ENCODE peak calls at places on chromosomes 6 and 20, in nine cellular contexts. One of them, this sample, is unnamed.

GRCh38 chr6:112330071-112330876 is 16.9 kb upstream of the RFPL4B start:
- DNase-seq in mammary epithelial cell: peak; percentile 62
- DNase-seq in transverse colon: no peak
- DNase-seq in fibroblast of lung: peak; percentile 60
- DNase-seq in GM12878: no peak
- DNase-seq in CD8-positive, alpha-beta T cell: no peak
- DNase-seq in brain microvascular endothelial cell: no peak
- DNase-seq in kidney epithelial cell: no peak
- DNase-seq in body of pancreas: no peak
- DNase-seq in this sample: peak; percentile 91

GRCh38 chr20:51062065-51062464 is 39.2 kb upstream of the KCNG1 start:
- DNase-seq in mammary epithelial cell: no peak
- DNase-seq in transverse colon: no peak
- DNase-seq in fibroblast of lung: peak; percentile 21
- DNase-seq in GM12878: no peak
- DNase-seq in CD8-positive, alpha-beta T cell: no peak
- DNase-seq in brain microvascular endothelial cell: peak; percentile 21
- DNase-seq in kidney epithelial cell: no peak
- DNase-seq in body of pancreas: no peak
- DNase-seq in this sample: no peak

GRCh38 chr6:47414517-47415167 is 62.9 kb upstream of the CD2AP start:
- DNase-seq in mammary epithelial cell: peak; percentile 50
- DNase-seq in transverse colon: no peak
- DNase-seq in fibroblast of lung: peak; percentile 64
- DNase-seq in GM12878: peak; percentile 47
- DNase-seq in CD8-positive, alpha-beta T cell: peak; percentile 1
- DNase-seq in brain microvascular endothelial cell: peak; percentile 24
- DNase-seq in kidney epithelial cell: no peak
- DNase-seq in body of pancreas: peak; percentile 41
- DNase-seq in this sample: peak; percentile 23

GRCh38 chr6:36938536-36938935 is 16.0 kb upstream of the PI16 start:
- DNase-seq in mammary epithelial cell: peak; percentile 60
- DNase-seq in transverse colon: no peak
- DNase-seq in fibroblast of lung: peak; percentile 79
- DNase-seq in GM12878: no peak
- DNase-seq in CD8-positive, alpha-beta T cell: no peak
- DNase-seq in brain microvascular endothelial cell: peak; percentile 98
- DNase-seq in kidney epithelial cell: no peak
- DNase-seq in body of pancreas: no peak
- DNase-seq in this sample: peak; percentile 86

GRCh38 chr20:62925420-62926228 is 681 bp downstream of the DIDO1 start:
- DNase-seq in mammary epithelial cell: peak; percentile 41
- DNase-seq in transverse colon: peak; percentile 54
- DNase-seq in fibroblast of lung: peak; percentile 33
- DNase-seq in GM12878: no peak
- DNase-seq in CD8-positive, alpha-beta T cell: peak; percentile 30
- DNase-seq in brain microvascular endothelial cell: no peak
- DNase-seq in kidney epithelial cell: no peak
- DNase-seq in body of pancreas: peak; percentile 37
- DNase-seq in this sample: peak; percentile 25

GRCh38 chr20:25216199-25216945 is 20.9 kb downstream of the ENTPD6 start:
- DNase-seq in mammary epithelial cell: no peak
- DNase-seq in transverse colon: no peak
- DNase-seq in fibroblast of lung: no peak
- DNase-seq in GM12878: no peak
- DNase-seq in CD8-positive, alpha-beta T cell: no peak
- DNase-seq in brain microvascular endothelial cell: no peak
- DNase-seq in kidney epithelial cell: no peak
- DNase-seq in body of pancreas: no peak
- DNase-seq in this sample: no peak

GRCh38 chr6:56491606-56492328 is 150.9 kb downstream of the DST start:
- DNase-seq in mammary epithelial cell: peak; percentile 9
- DNase-seq in transverse colon: no peak
- DNase-seq in fibroblast of lung: peak; percentile 34
- DNase-seq in GM12878: no peak
- DNase-seq in CD8-positive, alpha-beta T cell: no peak
- DNase-seq in brain microvascular endothelial cell: peak; percentile 54
- DNase-seq in kidney epithelial cell: no peak
- DNase-seq in body of pancreas: peak; percentile 20
- DNase-seq in this sample: peak; percentile 7

GRCh38 chr6:154314084-154314483 is 42.5 kb downstream of the IPCEF1 start:
- DNase-seq in mammary epithelial cell: no peak
- DNase-seq in transverse colon: no peak
- DNase-seq in fibroblast of lung: no peak
- DNase-seq in GM12878: no peak
- DNase-seq in CD8-positive, alpha-beta T cell: no peak
- DNase-seq in brain microvascular endothelial cell: no peak
- DNase-seq in kidney epithelial cell: no peak
- DNase-seq in body of pancreas: no peak
- DNase-seq in this sample: no peak

GRCh38 chr6:85460154-85460950 is 10.5 kb downstream of the NT5E start:
- DNase-seq in mammary epithelial cell: no peak
- DNase-seq in transverse colon: no peak
- DNase-seq in fibroblast of lung: no peak
- DNase-seq in GM12878: no peak
- DNase-seq in CD8-positive, alpha-beta T cell: no peak
- DNase-seq in brain microvascular endothelial cell: no peak
- DNase-seq in kidney epithelial cell: no peak
- DNase-seq in body of pancreas: no peak
- DNase-seq in this sample: no peak

GRCh38 chr6:164097557-164098398 is 683.3 kb downstream of the QKI start:
- DNase-seq in mammary epithelial cell: no peak
- DNase-seq in transverse colon: no peak
- DNase-seq in fibroblast of lung: peak; percentile 90
- DNase-seq in GM12878: no peak
- DNase-seq in CD8-positive, alpha-beta T cell: no peak
- DNase-seq in brain microvascular endothelial cell: peak; percentile 47
- DNase-seq in kidney epithelial cell: no peak
- DNase-seq in body of pancreas: no peak
- DNase-seq in this sample: peak; percentile 19

GRCh38 chr6:91164105-91164504 is 577.2 kb upstream of the MAP3K7 start:
- DNase-seq in mammary epithelial cell: no peak
- DNase-seq in transverse colon: no peak
- DNase-seq in fibroblast of lung: no peak
- DNase-seq in GM12878: no peak
- DNase-seq in CD8-positive, alpha-beta T cell: no peak
- DNase-seq in brain microvascular endothelial cell: no peak
- DNase-seq in kidney epithelial cell: no peak
- DNase-seq in body of pancreas: no peak
- DNase-seq in this sample: no peak

GRCh38 chr6:147578159-147578558 is 69.7 kb downstream of the SAMD5 start:
- DNase-seq in mammary epithelial cell: peak; percentile 49
- DNase-seq in transverse colon: no peak
- DNase-seq in fibroblast of lung: no peak
- DNase-seq in GM12878: no peak
- DNase-seq in CD8-positive, alpha-beta T cell: no peak
- DNase-seq in brain microvascular endothelial cell: no peak
- DNase-seq in kidney epithelial cell: no peak
- DNase-seq in body of pancreas: no peak
- DNase-seq in this sample: peak; percentile 66

GRCh38 chr6:116277124-116277523 is 2.6 kb downstream of the TSPYL1 start:
- DNase-seq in mammary epithelial cell: no peak
- DNase-seq in transverse colon: no peak
- DNase-seq in fibroblast of lung: no peak
- DNase-seq in GM12878: no peak
- DNase-seq in CD8-positive, alpha-beta T cell: no peak
- DNase-seq in brain microvascular endothelial cell: no peak
- DNase-seq in kidney epithelial cell: no peak
- DNase-seq in body of pancreas: no peak
- DNase-seq in this sample: no peak

DNA sequence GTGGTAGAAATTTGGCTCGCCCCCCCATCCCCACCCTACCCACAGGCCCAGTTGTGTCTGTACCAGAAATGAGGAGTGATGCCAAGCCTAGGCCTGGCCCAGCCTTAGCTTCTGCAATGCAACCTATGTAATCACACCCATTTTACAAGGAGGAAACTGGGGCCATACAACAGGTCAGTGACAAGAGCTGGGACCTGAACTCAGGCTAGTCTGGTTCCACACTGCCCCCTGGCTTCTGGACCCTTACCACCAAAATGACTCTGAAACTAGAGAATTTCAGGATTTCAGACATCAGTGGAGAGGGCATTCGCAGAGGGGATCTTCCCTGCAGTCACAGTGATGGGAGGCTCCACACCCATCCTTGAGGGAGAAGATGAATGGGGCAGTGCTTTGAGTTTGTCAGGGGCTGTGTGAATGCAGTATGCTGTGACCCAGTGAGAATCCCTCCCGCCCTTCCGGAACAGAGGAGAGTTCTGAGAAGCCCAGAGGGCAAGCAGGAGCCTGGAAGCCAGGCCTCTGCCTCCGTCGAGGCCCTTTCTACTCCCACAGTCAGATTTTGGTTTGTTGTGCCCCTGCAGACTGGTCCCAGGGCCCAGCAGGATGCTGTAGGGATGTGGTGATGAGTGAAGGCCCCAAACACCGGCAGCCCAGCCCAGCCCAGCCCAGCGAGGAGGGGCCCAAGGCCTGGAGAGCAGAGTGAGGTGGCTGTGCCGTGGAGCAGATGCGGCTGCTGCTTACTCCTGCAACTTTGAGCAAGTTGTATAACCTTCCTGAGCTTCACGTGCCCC is 48.1 kb upstream of the MYL9 start:
- DNase-seq in mammary epithelial cell: no peak
- DNase-seq in transverse colon: peak; percentile 26
- DNase-seq in fibroblast of lung: no peak
- DNase-seq in GM12878: no peak
- DNase-seq in CD8-positive, alpha-beta T cell: no peak
- DNase-seq in brain microvascular endothelial cell: no peak
- DNase-seq in kidney epithelial cell: no peak
- DNase-seq in body of pancreas: peak; percentile 50
- DNase-seq in this sample: no peak
- H3K4me3 ChIP-seq in mammary epithelial cell: no peak overlapping the region
- H3K4me3 ChIP-seq in transverse colon: no peak overlapping the region
- H3K4me3 ChIP-seq in fibroblast of lung: no peak overlapping the region
- H3K4me3 ChIP-seq in GM12878: no peak overlapping the region
- H3K4me3 ChIP-seq in CD8-positive, alpha-beta T cell: no peak overlapping the region
- H3K4me3 ChIP-seq in brain microvascular endothelial cell: no peak overlapping the region
- H3K4me3 ChIP-seq in kidney epithelial cell: no peak overlapping the region
- H3K4me3 ChIP-seq in body of pancreas: no peak overlapping the region
- H3K4me3 ChIP-seq in this sample: no peak overlapping the region

GRCh38 chr20:57107208-57107607 is 159.2 kb downstream of the BMP7 start:
- DNase-seq in mammary epithelial cell: no peak
- DNase-seq in transverse colon: no peak
- DNase-seq in fibroblast of lung: no peak
- DNase-seq in GM12878: no peak
- DNase-seq in CD8-positive, alpha-beta T cell: no peak
- DNase-seq in brain microvascular endothelial cell: no peak
- DNase-seq in kidney epithelial cell: no peak
- DNase-seq in body of pancreas: no peak
- DNase-seq in this sample: no peak

GRCh38 chr20:57108742-57109141 is 157.7 kb downstream of the BMP7 start:
- DNase-seq in mammary epithelial cell: no peak
- DNase-seq in transverse colon: no peak
- DNase-seq in fibroblast of lung: no peak
- DNase-seq in GM12878: no peak
- DNase-seq in CD8-positive, alpha-beta T cell: no peak
- DNase-seq in brain microvascular endothelial cell: no peak
- DNase-seq in kidney epithelial cell: no peak
- DNase-seq in body of pancreas: no peak
- DNase-seq in this sample: no peak

GRCh38 chr20:57111028-57111373 is 155.4 kb downstream of the BMP7 start:
- DNase-seq in mammary epithelial cell: no peak
- DNase-seq in transverse colon: no peak
- DNase-seq in fibroblast of lung: no peak
- DNase-seq in GM12878: no peak
- DNase-seq in CD8-positive, alpha-beta T cell: no peak
- DNase-seq in brain microvascular endothelial cell: no peak
- DNase-seq in kidney epithelial cell: no peak
- DNase-seq in body of pancreas: no peak
- DNase-seq in this sample: no peak

GRCh38 chr20:57108218-57108617 is 158.2 kb downstream of the BMP7 start:
- DNase-seq in mammary epithelial cell: no peak
- DNase-seq in transverse colon: no peak
- DNase-seq in fibroblast of lung: no peak
- DNase-seq in GM12878: no peak
- DNase-seq in CD8-positive, alpha-beta T cell: no peak
- DNase-seq in brain microvascular endothelial cell: no peak
- DNase-seq in kidney epithelial cell: no peak
- DNase-seq in body of pancreas: no peak
- DNase-seq in this sample: no peak

DNA sequence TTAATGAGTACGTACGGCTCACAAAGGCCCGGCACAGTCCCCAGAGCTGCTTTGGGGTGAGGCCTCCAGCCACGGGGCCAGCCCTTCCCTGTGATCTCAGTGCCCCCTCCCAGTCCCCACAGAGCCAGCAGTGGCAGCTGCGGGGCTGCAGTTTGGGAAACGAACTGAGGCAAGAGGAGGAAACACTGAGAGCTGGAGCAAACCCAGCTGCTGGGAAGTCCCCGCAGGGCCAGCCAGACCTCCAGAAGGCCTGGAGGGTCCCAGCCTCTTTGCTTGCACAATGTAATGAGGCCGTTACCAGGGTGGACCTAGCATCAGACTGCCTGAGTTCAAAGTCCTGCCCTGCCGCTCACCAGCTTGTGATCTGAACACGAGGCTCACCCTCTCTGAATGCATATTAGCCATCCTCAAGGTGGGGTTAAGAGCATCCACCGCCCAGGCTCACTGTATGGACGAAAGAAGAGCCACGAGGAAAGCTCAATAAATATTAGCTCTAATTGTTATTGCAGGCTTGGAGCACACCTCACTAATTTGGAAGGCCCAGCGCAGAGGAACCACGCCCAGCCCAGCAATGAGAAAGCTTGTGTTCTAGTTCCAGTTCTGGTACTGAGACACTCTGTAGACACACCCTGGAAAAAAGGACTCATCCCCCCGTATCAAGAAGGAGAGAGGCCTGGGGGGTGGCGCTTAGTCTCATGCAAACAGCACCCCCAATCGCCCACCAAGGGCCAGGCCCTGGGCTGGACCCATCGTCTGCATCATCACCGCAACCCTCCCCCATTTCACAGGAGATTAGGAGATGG is 157.1 kb downstream of the BMP7 start:
- DNase-seq in mammary epithelial cell: no peak
- DNase-seq in transverse colon: no peak
- DNase-seq in fibroblast of lung: no peak
- DNase-seq in GM12878: no peak
- DNase-seq in CD8-positive, alpha-beta T cell: no peak
- DNase-seq in brain microvascular endothelial cell: no peak
- DNase-seq in kidney epithelial cell: no peak
- DNase-seq in body of pancreas: peak; percentile 4
- DNase-seq in this sample: no peak
- H3K4me3 ChIP-seq in mammary epithelial cell: no peak overlapping the region
- H3K4me3 ChIP-seq in transverse colon: no peak overlapping the region
- H3K4me3 ChIP-seq in fibroblast of lung: no peak overlapping the region
- H3K4me3 ChIP-seq in GM12878: no peak overlapping the region
- H3K4me3 ChIP-seq in CD8-positive, alpha-beta T cell: no peak overlapping the region
- H3K4me3 ChIP-seq in brain microvascular endothelial cell: no peak overlapping the region
- H3K4me3 ChIP-seq in kidney epithelial cell: no peak overlapping the region
- H3K4me3 ChIP-seq in body of pancreas: no peak overlapping the region
- H3K4me3 ChIP-seq in this sample: no peak overlapping the region

GRCh38 chr20:23636182-23636907 is 1.4 kb downstream of the CST3 start:
- DNase-seq in mammary epithelial cell: no peak
- DNase-seq in transverse colon: no peak
- DNase-seq in fibroblast of lung: no peak
- DNase-seq in GM12878: no peak
- DNase-seq in CD8-positive, alpha-beta T cell: no peak
- DNase-seq in brain microvascular endothelial cell: no peak
- DNase-seq in kidney epithelial cell: no peak
- DNase-seq in body of pancreas: no peak
- DNase-seq in this sample: no peak
- H3K4me3 ChIP-seq in mammary epithelial cell: peak overlapping the region; percentile 77
- H3K4me3 ChIP-seq in transverse colon: no peak overlapping the region
- H3K4me3 ChIP-seq in fibroblast of lung: peak overlapping the region; percentile 88
- H3K4me3 ChIP-seq in GM12878: peak overlapping the region; percentile 73
- H3K4me3 ChIP-seq in CD8-positive, alpha-beta T cell: no peak overlapping the region
- H3K4me3 ChIP-seq in brain microvascular endothelial cell: peak overlapping the region; percentile 76
- H3K4me3 ChIP-seq in kidney epithelial cell: peak overlapping the region; percentile 81
- H3K4me3 ChIP-seq in body of pancreas: peak overlapping the region; percentile 93
- H3K4me3 ChIP-seq in this sample: peak overlapping the region; percentile 77

GRCh38 chr6:135853227-135853626 is 1.7 kb downstream of the PDE7B start:
- DNase-seq in mammary epithelial cell: no peak
- DNase-seq in transverse colon: no peak
- DNase-seq in fibroblast of lung: peak; percentile 36
- DNase-seq in GM12878: no peak
- DNase-seq in CD8-positive, alpha-beta T cell: no peak
- DNase-seq in brain microvascular endothelial cell: peak; percentile 51
- DNase-seq in kidney epithelial cell: no peak
- DNase-seq in body of pancreas: no peak
- DNase-seq in this sample: no peak
- H3K4me3 ChIP-seq in mammary epithelial cell: no peak overlapping the region
- H3K4me3 ChIP-seq in transverse colon: no peak overlapping the region
- H3K4me3 ChIP-seq in fibroblast of lung: peak overlapping the region; percentile 63
- H3K4me3 ChIP-seq in GM12878: no peak overlapping the region
- H3K4me3 ChIP-seq in CD8-positive, alpha-beta T cell: no peak overlapping the region
- H3K4me3 ChIP-seq in brain microvascular endothelial cell: peak overlapping the region; percentile 60
- H3K4me3 ChIP-seq in kidney epithelial cell: no peak overlapping the region
- H3K4me3 ChIP-seq in body of pancreas: no peak overlapping the region
- H3K4me3 ChIP-seq in this sample: no peak overlapping the region